ENCODE peak calls at places on chromosome 16, in six cellular contexts. R is Caki2; T is HTR-8/SVneo; F is CD8-positive, alpha-beta memory T cell; K is fibroblast of pulmonary artery; I is dorsolateral prefrontal cortex. O is an unnamed sample.

GRCh38 chr16:57941016-57941656 is 29.8 kb downstream of the CNGB1 start:
- DNase-seq in R (peak; percentile 22), T (no peak), F (no peak), K (peak; percentile 54), I (no peak), O (no peak)

GRCh38 chr16:19274178-19274797 is 11.2 kb upstream of the CLEC19A start:
- DNase-seq in R (peak; percentile 25), T (no peak), F (no peak), K (no peak), I (no peak), O (no peak)

GRCh38 chr16:24852281-24852721 is 6.5 kb downstream of the SLC5A11 start:
- DNase-seq in R (no peak), T (no peak), F (no peak), K (peak; percentile 48), I (peak; percentile 71), O (no peak)

GRCh38 chr16:13902677-13903076 is 17.3 kb upstream of the ERCC4 start:
- DNase-seq in R (no peak), T (no peak), F (no peak), K (peak; percentile 94), I (no peak), O (peak; percentile 75)

GRCh38 chr16:29148867-29149272 is 164.0 kb downstream of the LAT start:
- DNase-seq in R (no peak), T (no peak), F (peak; percentile 88), K (no peak), I (no peak), O (no peak)

GRCh38 chr16:69917311-69917710 is 33.8 kb upstream of the CLEC18A start:
- DNase-seq in R (no peak), T (no peak), F (no peak), K (no peak), I (no peak), O (peak; percentile 28)

GRCh38 chr16:87006021-87006420 is 311.2 kb downstream of the C16orf95 start:
- DNase-seq in R (no peak), T (no peak), F (no peak), K (no peak), I (no peak), O (no peak)

GRCh38 chr16:81101702-81102101 is 5.5 kb upstream of the GCSH start:
- DNase-seq in R (no peak), T (no peak), F (no peak), K (no peak), I (no peak), O (no peak)

GRCh38 chr16:79391395-79391794 is 209.1 kb downstream of the MAF start:
- DNase-seq in R (no peak), T (no peak), F (peak; percentile 4), K (no peak), I (no peak), O (no peak)

GRCh38 chr16:719815-720506 is 985 bp upstream of the ANTKMT start:
- DNase-seq in R (peak; percentile 75), T (no peak), F (peak; percentile 39), K (no peak), I (peak; percentile 73), O (no peak)

GRCh38 chr16:17970366-17970765 is 366.2 kb downstream of the NPIPA8 start:
- DNase-seq in R (no peak), T (no peak), F (no peak), K (no peak), I (no peak), O (no peak)

GRCh38 chr16:87390641-87391323 is 1.4 kb upstream of the MAP1LC3B start:
- DNase-seq in R (no peak), T (no peak), F (no peak), K (no peak), I (no peak), O (no peak)

GRCh38 chr16:47643610-47644009 is 182.5 kb downstream of the PHKB start:
- DNase-seq in R (no peak), T (no peak), F (peak; percentile 6), K (no peak), I (no peak), O (peak; percentile 64)

GRCh38 chr16:2040450-2041105 is 7.1 kb downstream of the NTHL1 start:
- DNase-seq in R (no peak), T (no peak), F (no peak), K (no peak), I (no peak), O (no peak)

GRCh38 chr16:324451-325334 is 27.8 kb downstream of the AXIN1 start:
- DNase-seq in R (no peak), T (no peak), F (peak; percentile 91), K (no peak), I (no peak), O (peak; percentile 18)

GRCh38 chr16:71247478-71247877 is 17.0 kb upstream of the HYDIN start:
- DNase-seq in R (no peak), T (no peak), F (no peak), K (no peak), I (no peak), O (no peak)

GRCh38 chr16:81616321-81617020 is 162.6 kb upstream of the PLCG2 start:
- DNase-seq in R (no peak), T (no peak), F (peak; percentile 86), K (peak; percentile 71), I (peak; percentile 65), O (peak; percentile 87)

GRCh38 chr16:82340531-82340930 is 170.5 kb upstream of the MPHOSPH6 start:
- DNase-seq in R (no peak), T (no peak), F (no peak), K (no peak), I (peak; percentile 74), O (no peak)

GRCh38 chr16:56623637-56624036 is 1.9 kb upstream of the MT1E start:
- DNase-seq in R (no peak), T (no peak), F (no peak), K (no peak), I (no peak), O (no peak)

GRCh38 chr16:46757339-46758050 is 9.4 kb upstream of the MYLK3 start:
- DNase-seq in R (no peak), T (no peak), F (no peak), K (no peak), I (no peak), O (peak; percentile 47)

GRCh38 chr16:5321925-5322324 is 224.3 kb upstream of the EEF2KMT start:
- DNase-seq in R (no peak), T (no peak), F (no peak), K (no peak), I (no peak), O (no peak)

GRCh38 chr16:58907297-58907696 is 173.2 kb upstream of the GOT2 start:
- DNase-seq in R (no peak), T (no peak), F (no peak), K (no peak), I (no peak), O (no peak)

GRCh38 chr16:87970206-87970605 is 19.0 kb downstream of the BANP start:
- DNase-seq in R (no peak), T (no peak), F (no peak), K (no peak), I (no peak), O (no peak)

GRCh38 chr16:30065943-30066881 is 652 bp downstream of the ALDOA start:
- DNase-seq in R (no peak), T (no peak), F (peak; percentile 21), K (peak; percentile 72), I (no peak), O (peak; percentile 74)

GRCh38 chr16:57859331-57859730 is 57.0 kb upstream of the KIFC3 start:
- DNase-seq in R (peak; percentile 29), T (peak; percentile 79), F (no peak), K (peak; percentile 62), I (no peak), O (peak; percentile 85)

GRCh38 chr16:4882261-4882632 is 35.0 kb downstream of the UBN1 start:
- DNase-seq in R (no peak), T (no peak), F (no peak), K (peak; percentile 61), I (no peak), O (no peak)

GRCh38 chr16:3855142-3855541 is 25.4 kb downstream of the CREBBP start:
- DNase-seq in R (no peak), T (no peak), F (no peak), K (no peak), I (no peak), O (no peak)

GRCh38 chr16:11224096-11224893 is 31.7 kb downstream of the SOCS1 start:
- DNase-seq in R (no peak), T (no peak), F (peak; percentile 59), K (no peak), I (no peak), O (no peak)

GRCh38 chr16:1311212-1311737 is 1.8 kb downstream of the UBE2I start:
- DNase-seq in R (no peak), T (no peak), F (no peak), K (no peak), I (no peak), O (no peak)

GRCh38 chr16:84648595-84649510 is 542 bp downstream of the KLHL36 start:
- DNase-seq in R (no peak), T (no peak), F (peak; percentile 32), K (no peak), I (no peak), O (peak; percentile 28)

GRCh38 chr16:17503331-17503730 is 32.6 kb upstream of the XYLT1 start:
- DNase-seq in R (no peak), T (no peak), F (no peak), K (no peak), I (no peak), O (no peak)

GRCh38 chr16:13923703-13924298 is 3.8 kb downstream of the ERCC4 start:
- DNase-seq in R (peak; percentile 43), T (peak; percentile 48), F (peak; percentile 37), K (peak; percentile 81), I (no peak), O (peak; percentile 80)

GRCh38 chr16:49094471-49094870 is 187.2 kb downstream of the CBLN1 start:
- DNase-seq in R (no peak), T (no peak), F (no peak), K (no peak), I (no peak), O (no peak)

GRCh38 chr16:83185902-83186301 is 559.1 kb downstream of the CDH13 start:
- DNase-seq in R (no peak), T (no peak), F (no peak), K (no peak), I (no peak), O (no peak)

GRCh38 chr16:48035142-48035541 is 120.7 kb downstream of the ABCC12 start:
- DNase-seq in R (no peak), T (no peak), F (no peak), K (no peak), I (no peak), O (no peak)